ENCODE peak calls at places on chromosomes 13 and 19, in four cellular contexts. One of them, this sample, is unnamed.

GRCh38 chr19:35303357-35303915 is 11.5 kb downstream of the MAG start:
- DNase-seq in heart left ventricle: no peak
- DNase-seq in stimulated activated CD4-positive, alpha-beta T cell treated with anti-CD3 and anti-CD28 coated beads, TNF-alpha, amount 100 ng/mL, for 24 hours: no peak
- DNase-seq in anterior cingulate cortex: no peak
- DNase-seq in this sample: no peak

GRCh38 chr13:50162001-50162400 is 146.8 kb downstream of the KCNRG start:
- DNase-seq in anterior cingulate cortex: no peak
- DNase-seq in heart left ventricle: no peak
- DNase-seq in stimulated activated CD4-positive, alpha-beta T cell treated with anti-CD3 and anti-CD28 coated beads, TNF-alpha, amount 100 ng/mL, for 24 hours: no peak
- DNase-seq in this sample: no peak

GRCh38 chr19:38930776-38931761 is at the start of gene MRPS12:
- DNase-seq in anterior cingulate cortex: peak; percentile 99
- DNase-seq in heart left ventricle: peak; percentile 99
- DNase-seq in stimulated activated CD4-positive, alpha-beta T cell treated with anti-CD3 and anti-CD28 coated beads, TNF-alpha, amount 100 ng/mL, for 24 hours: peak; percentile 97
- DNase-seq in this sample: no peak

GRCh38 chr19:51064534-51065220 is at the start of gene KLK13:
- DNase-seq in heart left ventricle: peak; percentile 37
- DNase-seq in stimulated activated CD4-positive, alpha-beta T cell treated with anti-CD3 and anti-CD28 coated beads, TNF-alpha, amount 100 ng/mL, for 24 hours: no peak
- DNase-seq in anterior cingulate cortex: no peak
- DNase-seq in this sample: no peak

GRCh38 chr19:55867101-55867500 is 30.8 kb downstream of the NLRP4 start:
- DNase-seq in stimulated activated CD4-positive, alpha-beta T cell treated with anti-CD3 and anti-CD28 coated beads, TNF-alpha, amount 100 ng/mL, for 24 hours: no peak
- DNase-seq in anterior cingulate cortex: no peak
- DNase-seq in heart left ventricle: no peak
- DNase-seq in this sample: no peak

GRCh38 chr19:4175669-4175931 is 6.8 kb downstream of the SIRT6 start:
- DNase-seq in stimulated activated CD4-positive, alpha-beta T cell treated with anti-CD3 and anti-CD28 coated beads, TNF-alpha, amount 100 ng/mL, for 24 hours: no peak
- DNase-seq in heart left ventricle: no peak
- DNase-seq in anterior cingulate cortex: no peak
- DNase-seq in this sample: no peak

GRCh38 chr19:9498183-9498902 is at the start of gene ZNF560:
- DNase-seq in heart left ventricle: no peak
- DNase-seq in stimulated activated CD4-positive, alpha-beta T cell treated with anti-CD3 and anti-CD28 coated beads, TNF-alpha, amount 100 ng/mL, for 24 hours: no peak
- DNase-seq in anterior cingulate cortex: no peak
- DNase-seq in this sample: no peak

GRCh38 chr19:45464861-45465427 is 2.9 kb upstream of the FOSB start:
- DNase-seq in heart left ventricle: no peak
- DNase-seq in stimulated activated CD4-positive, alpha-beta T cell treated with anti-CD3 and anti-CD28 coated beads, TNF-alpha, amount 100 ng/mL, for 24 hours: no peak
- DNase-seq in anterior cingulate cortex: no peak
- DNase-seq in this sample: no peak

GRCh38 chr19:18659281-18660050 is 22.6 kb downstream of the KLHL26 start:
- DNase-seq in stimulated activated CD4-positive, alpha-beta T cell treated with anti-CD3 and anti-CD28 coated beads, TNF-alpha, amount 100 ng/mL, for 24 hours: no peak
- DNase-seq in heart left ventricle: peak; percentile 76
- DNase-seq in anterior cingulate cortex: peak; percentile 33
- DNase-seq in this sample: no peak

GRCh38 chr19:3510727-3511126 is 4.6 kb downstream of the FZR1 start:
- DNase-seq in stimulated activated CD4-positive, alpha-beta T cell treated with anti-CD3 and anti-CD28 coated beads, TNF-alpha, amount 100 ng/mL, for 24 hours: no peak
- DNase-seq in anterior cingulate cortex: no peak
- DNase-seq in heart left ventricle: no peak
- DNase-seq in this sample: no peak

GRCh38 chr19:4260605-4261191 is 13.8 kb downstream of the YJU2 start:
- DNase-seq in heart left ventricle: no peak
- DNase-seq in anterior cingulate cortex: no peak
- DNase-seq in stimulated activated CD4-positive, alpha-beta T cell treated with anti-CD3 and anti-CD28 coated beads, TNF-alpha, amount 100 ng/mL, for 24 hours: no peak
- DNase-seq in this sample: no peak

GRCh38 chr19:30555788-30556110 is 183.6 kb downstream of the ZNF536 start:
- DNase-seq in anterior cingulate cortex: no peak
- DNase-seq in heart left ventricle: no peak
- DNase-seq in stimulated activated CD4-positive, alpha-beta T cell treated with anti-CD3 and anti-CD28 coated beads, TNF-alpha, amount 100 ng/mL, for 24 hours: no peak
- DNase-seq in this sample: no peak

GRCh38 chr19:33390908-33391630 is 17.6 kb downstream of the CEBPG start:
- DNase-seq in heart left ventricle: peak; percentile 16
- DNase-seq in anterior cingulate cortex: no peak
- DNase-seq in stimulated activated CD4-positive, alpha-beta T cell treated with anti-CD3 and anti-CD28 coated beads, TNF-alpha, amount 100 ng/mL, for 24 hours: no peak
- DNase-seq in this sample: no peak

GRCh38 chr19:33344210-33344609 is 29.3 kb upstream of the CEBPG start:
- DNase-seq in anterior cingulate cortex: peak; percentile 16
- DNase-seq in stimulated activated CD4-positive, alpha-beta T cell treated with anti-CD3 and anti-CD28 coated beads, TNF-alpha, amount 100 ng/mL, for 24 hours: no peak
- DNase-seq in heart left ventricle: no peak
- DNase-seq in this sample: no peak

GRCh38 chr19:50981587-50982146 is 2.0 kb downstream of the KLK7 start:
- DNase-seq in stimulated activated CD4-positive, alpha-beta T cell treated with anti-CD3 and anti-CD28 coated beads, TNF-alpha, amount 100 ng/mL, for 24 hours: no peak
- DNase-seq in heart left ventricle: no peak
- DNase-seq in anterior cingulate cortex: no peak
- DNase-seq in this sample: no peak

GRCh38 chr19:7787141-7787540 is 24.1 kb downstream of the CLEC4M start:
- DNase-seq in anterior cingulate cortex: no peak
- DNase-seq in stimulated activated CD4-positive, alpha-beta T cell treated with anti-CD3 and anti-CD28 coated beads, TNF-alpha, amount 100 ng/mL, for 24 hours: no peak
- DNase-seq in heart left ventricle: no peak
- DNase-seq in this sample: no peak

GRCh38 chr13:52782486-52783448 is 43.1 kb upstream of the CNMD start:
- DNase-seq in heart left ventricle: peak; percentile 53
- DNase-seq in anterior cingulate cortex: peak; percentile 22
- DNase-seq in stimulated activated CD4-positive, alpha-beta T cell treated with anti-CD3 and anti-CD28 coated beads, TNF-alpha, amount 100 ng/mL, for 24 hours: no peak
- DNase-seq in this sample: no peak

GRCh38 chr13:25982908-25983307 is 68.9 kb downstream of the SHISA2 start:
- DNase-seq in stimulated activated CD4-positive, alpha-beta T cell treated with anti-CD3 and anti-CD28 coated beads, TNF-alpha, amount 100 ng/mL, for 24 hours: no peak
- DNase-seq in anterior cingulate cortex: no peak
- DNase-seq in heart left ventricle: no peak
- DNase-seq in this sample: no peak

GRCh38 chr13:98507060-98507797 is 69.7 kb downstream of the STK24 start:
- DNase-seq in heart left ventricle: peak; percentile 73
- DNase-seq in stimulated activated CD4-positive, alpha-beta T cell treated with anti-CD3 and anti-CD28 coated beads, TNF-alpha, amount 100 ng/mL, for 24 hours: no peak
- DNase-seq in anterior cingulate cortex: no peak
- DNase-seq in this sample: no peak

GRCh38 chr13:80141114-80141849 is 199.6 kb downstream of the SPRY2 start:
- DNase-seq in heart left ventricle: peak; percentile 71
- DNase-seq in stimulated activated CD4-positive, alpha-beta T cell treated with anti-CD3 and anti-CD28 coated beads, TNF-alpha, amount 100 ng/mL, for 24 hours: no peak
- DNase-seq in anterior cingulate cortex: peak; percentile 63
- DNase-seq in this sample: no peak

GRCh38 chr19:17081672-17082630 is 6.4 kb downstream of the MYO9B start:
- DNase-seq in stimulated activated CD4-positive, alpha-beta T cell treated with anti-CD3 and anti-CD28 coated beads, TNF-alpha, amount 100 ng/mL, for 24 hours: no peak
- DNase-seq in heart left ventricle: peak; percentile 72
- DNase-seq in anterior cingulate cortex: peak; percentile 8
- DNase-seq in this sample: no peak

GRCh38 chr19:15992014-15992413 is 43.2 kb downstream of the OR10H4 start:
- DNase-seq in heart left ventricle: no peak
- DNase-seq in stimulated activated CD4-positive, alpha-beta T cell treated with anti-CD3 and anti-CD28 coated beads, TNF-alpha, amount 100 ng/mL, for 24 hours: no peak
- DNase-seq in anterior cingulate cortex: no peak
- DNase-seq in this sample: no peak

GRCh38 chr19:31648347-31648746 is 299.1 kb upstream of the TSHZ3 start:
- DNase-seq in stimulated activated CD4-positive, alpha-beta T cell treated with anti-CD3 and anti-CD28 coated beads, TNF-alpha, amount 100 ng/mL, for 24 hours: no peak
- DNase-seq in anterior cingulate cortex: no peak
- DNase-seq in heart left ventricle: no peak
- DNase-seq in this sample: no peak

GRCh38 chr13:91882918-91883317 is 484.5 kb downstream of the GPC5 start:
- DNase-seq in stimulated activated CD4-positive, alpha-beta T cell treated with anti-CD3 and anti-CD28 coated beads, TNF-alpha, amount 100 ng/mL, for 24 hours: no peak
- DNase-seq in heart left ventricle: no peak
- DNase-seq in anterior cingulate cortex: no peak
- DNase-seq in this sample: no peak

GRCh38 chr13:54591540-54591939 is 1562.9 kb downstream of the OLFM4 start:
- DNase-seq in stimulated activated CD4-positive, alpha-beta T cell treated with anti-CD3 and anti-CD28 coated beads, TNF-alpha, amount 100 ng/mL, for 24 hours: no peak
- DNase-seq in anterior cingulate cortex: no peak
- DNase-seq in heart left ventricle: no peak
- DNase-seq in this sample: no peak

GRCh38 chr19:48415395-48415794 is 21.9 kb downstream of the GRIN2D start:
- DNase-seq in heart left ventricle: peak; percentile 69
- DNase-seq in anterior cingulate cortex: no peak
- DNase-seq in stimulated activated CD4-positive, alpha-beta T cell treated with anti-CD3 and anti-CD28 coated beads, TNF-alpha, amount 100 ng/mL, for 24 hours: peak; percentile 48
- DNase-seq in this sample: peak; percentile 30